ENCODE peak calls at places on chromosomes 11 and 22, in eight cellular contexts. O is fibroblast of lung, E is HepG2, V is PC-3, X is MM.1S, A is GM12878, Q is neural progenitor cell, L is HCT116. G is an unnamed sample.

GRCh38 chr11:61919841-61920631 is 2.7 kb upstream of the RAB3IL1 start:
- DNase-seq in V (no peak), E (no peak), X (no peak), O (no peak), A (no peak), Q (no peak), L (no peak), G (no peak)

GRCh38 chr11:71164186-71164585 is 88.2 kb downstream of the SHANK2 start:
- DNase-seq in V (no peak), E (no peak), L (no peak), Q (no peak), X (no peak), A (no peak), O (no peak), G (no peak)

GRCh38 chr22:50530857-50531545 is 1.2 kb upstream of the TYMP start:
- DNase-seq in A (no peak), O (peak; percentile 86), L (peak; percentile 76), Q (peak; percentile 80), E (peak; percentile 47), V (peak; percentile 74), X (peak; percentile 77), G (peak; percentile 71)

GRCh38 chr11:35539781-35540281 is 14.4 kb upstream of the PAMR1 start:
- DNase-seq in A (no peak), E (no peak), Q (no peak), O (peak; percentile 90), V (peak; percentile 23), X (no peak), L (no peak), G (no peak)

GRCh38 chr11:44290206-44290605 is 19.7 kb downstream of the ALX4 start:
- DNase-seq in X (no peak), A (no peak), E (no peak), O (no peak), L (no peak), V (no peak), Q (no peak), G (no peak)

GRCh38 chr22:40491990-40492631 is 121.7 kb downstream of the SGSM3 start:
- DNase-seq in O (peak; percentile 72), L (no peak), A (peak; percentile 95), E (no peak), V (no peak), Q (no peak), X (peak; percentile 83), G (no peak)

GRCh38 chr22:45211848-45212247 is 28.8 kb downstream of the KIAA0930 start:
- DNase-seq in V (no peak), E (no peak), A (no peak), O (no peak), L (no peak), Q (no peak), X (no peak), G (no peak)

GRCh38 chr22:39396797-39397195 is 2.8 kb upstream of the TAB1 start:
- DNase-seq in V (no peak), X (no peak), L (no peak), O (no peak), Q (no peak), E (no peak), A (no peak), G (no peak)

GRCh38 chr22:49753961-49754673 is 73.6 kb downstream of the BRD1 start:
- DNase-seq in E (no peak), X (peak; percentile 39), L (no peak), V (no peak), Q (no peak), A (no peak), O (no peak), G (no peak)

GRCh38 chr22:33896154-33896800 is 24.0 kb downstream of the LARGE1 start:
- DNase-seq in Q (no peak), O (no peak), E (no peak), V (no peak), L (no peak), A (no peak), X (no peak), G (no peak)

GRCh38 chr11:55357560-55358184 is 10.1 kb upstream of the OR4A15 start:
- DNase-seq in V (peak; percentile 31), O (no peak), A (no peak), Q (no peak), E (no peak), X (peak; percentile 55), L (no peak), G (no peak)

GRCh38 chr22:47267531-47268282 is 505.3 kb downstream of the TBC1D22A start:
- DNase-seq in Q (no peak), A (no peak), E (no peak), O (no peak), V (no peak), X (no peak), L (no peak), G (no peak)

GRCh38 chr11:17393472-17393871 is 5.0 kb upstream of the KCNJ11 start:
- DNase-seq in X (no peak), V (no peak), O (no peak), A (no peak), E (no peak), Q (no peak), L (no peak), G (no peak)

GRCh38 chr11:969651-970205 is 44.1 kb downstream of the AP2A2 start:
- DNase-seq in E (no peak), A (no peak), L (no peak), V (no peak), Q (no peak), X (no peak), O (no peak), G (no peak)

GRCh38 chr22:20530368-20531153 is 23.2 kb downstream of the MED15 start:
- DNase-seq in A (no peak), E (no peak), O (peak; percentile 60), L (peak; percentile 56), Q (no peak), V (peak; percentile 85), X (no peak), G (peak; percentile 81)

DNA sequence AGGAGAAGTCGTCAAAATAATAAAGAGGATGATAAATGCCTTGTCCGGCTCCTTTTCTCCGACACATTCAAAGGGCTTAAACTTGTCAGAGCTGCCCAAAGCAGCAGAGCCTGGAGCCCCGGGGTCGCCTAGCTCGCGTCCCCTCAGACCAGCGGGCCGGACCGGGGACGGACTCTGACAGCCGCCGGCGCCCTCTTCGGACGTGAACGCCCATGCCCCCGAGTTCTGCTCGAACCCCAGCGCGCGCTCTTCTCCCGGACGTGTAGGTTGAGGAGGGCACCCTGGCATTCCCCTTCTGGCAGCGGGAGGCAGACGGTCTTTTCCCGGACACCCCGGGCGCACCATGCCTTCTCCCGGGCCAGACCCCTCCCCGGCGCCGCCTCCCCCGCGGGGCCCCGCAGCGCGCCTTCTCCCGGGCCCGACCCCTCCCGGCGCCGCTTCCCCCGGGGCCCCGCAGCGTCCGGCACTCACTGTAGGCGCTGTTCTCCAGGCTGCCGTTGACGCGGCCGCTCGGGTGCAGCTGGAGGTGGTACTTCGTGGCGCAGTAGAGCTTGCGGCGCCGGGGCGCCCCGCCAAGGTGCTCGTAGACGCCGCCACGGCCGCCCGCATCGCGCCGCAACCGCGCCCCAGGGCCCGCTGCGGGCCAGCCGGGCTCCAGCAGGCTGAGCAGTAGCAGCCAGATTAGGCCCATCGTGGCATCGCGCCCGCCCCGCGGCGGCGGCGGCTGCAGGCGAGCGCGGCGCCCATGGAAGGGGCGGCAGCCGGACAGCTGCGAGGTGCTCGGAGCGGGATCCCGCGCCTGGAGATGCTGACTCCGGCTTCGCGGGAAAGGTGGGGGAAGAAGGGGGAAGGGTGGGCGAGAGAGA is 740 bp downstream of the FGF3 start:
- DNase-seq in A (no peak), L (no peak), V (no peak), O (no peak), E (no peak), Q (peak; percentile 68), X (no peak), G (no peak)
- TF ChIP-seq EZH2 in A (no peak), L (no peak), V (peak; percentile 79), O (peak; percentile 68), E (no peak), Q (peak; percentile 96), X (no peak), G (no peak)

GRCh38 chr11:75737314-75737713 is 19.7 kb downstream of the MOGAT2 start:
- DNase-seq in E (no peak), Q (no peak), O (no peak), A (no peak), X (no peak), V (no peak), L (no peak), G (no peak)
- H2AFZ ChIP-seq in E (no peak overlapping the region), Q (no peak overlapping the region), O (no peak overlapping the region), A (no peak overlapping the region), X (no peak overlapping the region), V (no peak overlapping the region), L (no peak overlapping the region), G (no peak overlapping the region)

DNA sequence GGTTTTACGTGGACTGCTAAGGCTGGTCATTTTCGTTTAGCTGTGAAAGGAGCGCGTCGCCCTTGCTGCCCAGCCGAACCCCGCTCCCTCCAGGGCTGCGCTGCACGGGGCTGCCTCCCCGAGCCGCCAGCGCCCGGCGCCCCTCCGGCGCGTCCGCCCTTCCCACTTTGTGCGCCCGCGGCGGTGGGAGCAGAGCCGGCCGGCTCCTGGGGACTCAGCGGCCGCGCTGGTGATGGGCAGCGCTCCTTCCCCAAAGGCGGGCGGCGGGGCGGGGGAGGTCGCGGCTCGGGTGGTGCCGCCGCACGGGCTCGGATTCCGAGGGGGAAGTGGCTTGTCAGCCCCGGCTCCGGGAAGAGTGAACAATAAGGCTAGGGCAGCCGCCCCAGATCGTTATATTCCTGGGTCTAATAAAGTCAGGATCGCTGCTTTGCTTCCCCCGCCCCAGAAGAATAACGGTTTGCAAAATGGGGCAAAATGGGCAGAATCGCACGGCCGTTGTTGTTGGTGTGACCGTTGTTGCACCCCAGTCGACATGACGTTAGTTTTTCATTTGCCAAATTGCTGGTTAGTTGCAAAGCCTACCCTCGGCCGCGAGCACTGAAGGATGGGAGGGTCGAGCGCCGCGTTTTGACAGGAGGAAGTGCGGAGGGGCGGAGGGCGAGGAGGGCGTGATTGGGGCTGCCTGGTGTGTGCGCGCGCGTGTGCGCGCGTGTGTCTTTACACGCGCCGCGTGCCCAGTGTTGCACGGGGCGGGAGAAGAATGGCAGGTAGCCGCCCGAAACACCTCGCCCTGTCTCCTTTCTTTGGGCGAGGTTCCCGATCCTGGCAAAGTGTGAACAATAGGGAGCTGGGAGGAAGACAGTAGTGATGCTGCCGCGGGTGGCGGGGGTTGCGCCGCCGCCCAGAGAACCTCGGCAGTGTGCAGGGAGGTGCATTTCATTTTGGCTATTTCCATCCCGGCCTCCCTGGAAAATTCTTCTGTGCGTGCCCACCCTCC is 829 bp downstream of the NCAM1 start:
- DNase-seq in L (no peak), V (no peak), O (peak; percentile 7), A (no peak), E (no peak), Q (peak; percentile 69), X (no peak), G (no peak)
- TF ChIP-seq EZH2 in L (no peak), V (peak; percentile 97), O (peak; percentile 85), A (no peak), E (peak; percentile 81), Q (peak; percentile 20), X (no peak), G (no peak)

DNA sequence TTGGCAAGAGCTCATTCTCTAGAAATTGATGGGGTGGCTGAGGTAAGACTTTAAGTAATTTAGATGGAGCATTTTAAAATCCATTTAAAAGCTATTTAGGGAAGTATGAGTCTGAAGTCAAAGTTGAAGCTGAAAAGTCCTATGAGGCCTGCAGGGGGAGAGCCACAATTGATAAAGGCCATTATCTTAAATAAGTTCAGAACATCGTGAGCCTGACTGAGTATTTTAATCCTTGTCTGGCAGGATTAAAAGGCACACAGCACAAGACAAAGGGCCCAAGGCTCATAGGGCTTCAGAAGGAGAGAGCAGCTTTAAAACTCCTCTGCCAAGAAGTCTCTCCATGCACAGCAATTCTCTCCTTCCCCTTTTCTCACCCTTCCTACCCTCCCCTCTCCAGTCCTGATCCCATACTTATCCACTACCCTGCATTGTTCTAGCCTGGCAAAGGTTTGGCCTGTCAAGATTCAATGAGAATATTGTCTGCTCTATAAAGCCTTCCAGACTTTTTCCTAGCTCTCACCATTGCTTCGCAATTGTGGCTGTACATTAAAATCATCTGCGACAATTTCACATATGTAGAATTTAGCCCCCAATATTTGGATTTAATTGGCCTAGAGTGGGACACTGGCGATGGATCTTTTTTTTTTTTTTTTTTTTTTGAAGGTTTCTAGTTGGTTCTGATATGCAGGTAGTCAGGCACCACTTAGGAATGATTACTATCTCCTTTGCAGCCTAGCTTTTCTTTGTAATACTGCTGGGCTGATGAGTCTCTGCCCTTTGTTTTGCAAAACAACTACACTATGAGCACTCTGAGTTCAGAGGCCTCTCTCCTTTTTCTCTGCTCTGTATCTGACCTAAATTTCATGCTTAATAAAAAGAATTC is 1312.8 kb downstream of the FAM181B start:
- DNase-seq in L (no peak), A (no peak), Q (peak; percentile 76), V (no peak), O (no peak), X (no peak), E (no peak), G (no peak)
- H2AFZ ChIP-seq in L (no peak overlapping the region), A (no peak overlapping the region), Q (peak overlapping the region; percentile 82), V (no peak overlapping the region), O (no peak overlapping the region), X (no peak overlapping the region), E (no peak overlapping the region), G (no peak overlapping the region)

G was measured in PC-9.